ENCODE peak calls at places on chromosome 13, in five cellular contexts. X is AG09309; T is stimulated activated CD4-positive, alpha-beta T cell treated with anti-CD3 and anti-CD28 coated beads, Interleukin-12 subunit alpha, Interleukin-12 subunit beta, amount 100 ng/mL, for 48 hours; H is mucosa of descending colon; W is amniotic stem cell. S is an unnamed sample.
A peak's percentile ranks its signal among the peaks of the same experiment; 100 is the strongest.

GRCh38 chr13:24905242-24905641 is 141.3 kb downstream of the RNF17 start:
- DNase-seq in H (no peak), T (no peak), X (peak; percentile 43), W (no peak), S (no peak)

GRCh38 chr13:77062097-77062496 is 35.1 kb upstream of the FBXL3 start:
- DNase-seq in H (no peak), X (no peak), W (peak; percentile 0), T (no peak), S (no peak)

GRCh38 chr13:27978301-27978968 is 9.3 kb upstream of the CDX2 start:
- DNase-seq in H (peak; percentile 91), X (no peak), T (no peak), W (no peak), S (no peak)

GRCh38 chr13:25977216-25977615 is 74.6 kb downstream of the SHISA2 start:
- DNase-seq in W (no peak), H (no peak), T (no peak), X (no peak), S (no peak)

GRCh38 chr13:60099631-60100420 is 63.9 kb downstream of the DIAPH3 start:
- DNase-seq in W (no peak), T (no peak), X (no peak), H (no peak), S (no peak)

GRCh38 chr13:50129923-50130685 is 114.9 kb downstream of the KCNRG start:
- DNase-seq in X (no peak), W (no peak), T (no peak), H (peak; percentile 69), S (no peak)

GRCh38 chr13:44429311-44429710 is 55.7 kb downstream of the SERP2 start:
- DNase-seq in H (no peak), W (no peak), T (no peak), X (no peak), S (no peak)

GRCh38 chr13:113765241-113765910 is 6.3 kb downstream of the TMEM255B start:
- DNase-seq in H (no peak), W (no peak), X (no peak), T (no peak), S (no peak)

GRCh38 chr13:49419292-49419691 is 24.6 kb downstream of the CAB39L start:
- DNase-seq in H (no peak), W (no peak), T (no peak), X (no peak), S (no peak)

GRCh38 chr13:90461398-90461797 is 886.1 kb upstream of the MIR17HG start:
- DNase-seq in T (no peak), H (no peak), W (no peak), X (no peak), S (no peak)

GRCh38 chr13:32883501-32883900 is 132.7 kb upstream of the KL start:
- DNase-seq in T (no peak), X (no peak), H (no peak), W (no peak), S (no peak)